ENCODE peak calls at places on chromosomes 5 and 9, in eight cellular contexts. Q is HAP-1; R is T-cell; M is HEK293T; J is T47D; W is activated CD4-positive, alpha-beta T cell treated with anti-CD3 and anti-CD28 coated beads, Interleukin-2, amount 50 U/mL, for 1 hour; B is heart left ventricle; O is heart right ventricle. V is an unnamed sample.

GRCh38 chr5:83711982-83712601 is 8.6 kb downstream of the HAPLN1 start:
- DNase-seq in Q (peak), R (no peak), M (peak), J (no peak), W (no peak), B (no peak), O (peak), V (peak)

GRCh38 chr5:178787889-178788288 is 57.4 kb upstream of the ZNF354A start:
- DNase-seq in Q (no peak), R (no peak), M (no peak), J (no peak), W (no peak), B (no peak), O (no peak), V (no peak)

GRCh38 chr9:4828776-4829175 is 36.0 kb downstream of the RCL1 start:
- DNase-seq in Q (no peak), R (no peak), M (no peak), J (no peak), W (no peak), B (no peak), O (no peak), V (no peak)

GRCh38 chr9:137876269-137876668 is 1.3 kb upstream of the CACNA1B start:
- DNase-seq in Q (no peak), R (no peak), M (no peak), J (no peak), W (no peak), B (no peak), O (no peak), V (no peak)

GRCh38 chr9:93291536-93292287 is 107.8 kb downstream of the WNK2 start:
- DNase-seq in Q (no peak), R (no peak), M (no peak), J (no peak), W (no peak), B (no peak), O (no peak), V (no peak)

GRCh38 chr5:139960723-139961383 is 82.2 kb downstream of the NRG2 start:
- DNase-seq in Q (no peak), R (no peak), M (no peak), J (no peak), W (no peak), B (no peak), O (no peak), V (no peak)

GRCh38 chr5:140297283-140297682 is 5.6 kb downstream of the PFDN1 start:
- DNase-seq in Q (no peak), R (no peak), M (no peak), J (no peak), W (no peak), B (no peak), O (no peak), V (no peak)

GRCh38 chr9:2178034-2178734 is 163.0 kb downstream of the SMARCA2 start:
- DNase-seq in Q (no peak), R (no peak), M (no peak), J (no peak), W (no peak), B (no peak), O (no peak), V (no peak)

GRCh38 chr9:81146684-81147337 is 542.5 kb downstream of the TLE1 start:
- DNase-seq in Q (no peak), R (no peak), M (no peak), J (no peak), W (no peak), B (no peak), O (no peak), V (no peak)

GRCh38 chr5:112183103-112183634 is 235.9 kb downstream of the EPB41L4A start:
- DNase-seq in Q (peak), R (no peak), M (no peak), J (no peak), W (no peak), B (no peak), O (no peak), V (no peak)

GRCh38 chr9:7185612-7186011 is 427.8 kb downstream of the KDM4C start:
- DNase-seq in Q (no peak), R (no peak), M (no peak), J (no peak), W (no peak), B (no peak), O (no peak), V (no peak)

GRCh38 chr9:37452611-37453010 is 12.6 kb downstream of the ZBTB5 start:
- DNase-seq in Q (no peak), R (no peak), M (no peak), J (no peak), W (no peak), B (no peak), O (no peak), V (no peak)

GRCh38 chr5:116395178-116395577 is 179.4 kb downstream of the SEMA6A start:
- DNase-seq in Q (no peak), R (no peak), M (no peak), J (no peak), W (no peak), B (no peak), O (no peak), V (no peak)

GRCh38 chr5:167769846-167770420 is 521.5 kb upstream of the WWC1 start:
- DNase-seq in Q (no peak), R (no peak), M (no peak), J (no peak), W (no peak), B (no peak), O (no peak), V (no peak)

GRCh38 chr5:164713682-164714081 is 1208.3 kb downstream of the MAT2B start:
- DNase-seq in Q (no peak), R (no peak), M (no peak), J (no peak), W (no peak), B (no peak), O (no peak), V (no peak)

GRCh38 chr9:137694962-137695875 is 76.4 kb downstream of the EHMT1 start:
- DNase-seq in Q (peak), R (no peak), M (peak), J (peak), W (peak), B (peak), O (peak), V (peak)

GRCh38 chr9:16921855-16922254 is 51.4 kb upstream of the BNC2 start:
- DNase-seq in Q (no peak), R (no peak), M (no peak), J (no peak), W (no peak), B (no peak), O (no peak), V (no peak)